ENCODE peak calls at places on chromosomes 16 and 17, in four cellular contexts. One of them, this sample, is unnamed.

GRCh38 chr17:58968662-58969061 is 138.0 kb downstream of the TRIM37 start:
- DNase-seq in pons: no peak
- DNase-seq in adrenal gland: no peak
- DNase-seq in fibroblast of the aortic adventitia: peak
- DNase-seq in this sample: no peak

GRCh38 chr16:12697437-12697836 is 106.2 kb downstream of the CPPED1 start:
- DNase-seq in fibroblast of the aortic adventitia: no peak
- DNase-seq in pons: no peak
- DNase-seq in adrenal gland: no peak
- DNase-seq in this sample: no peak

GRCh38 chr17:7042507-7043194 is 1.2 kb downstream of the SLC16A11 start:
- DNase-seq in adrenal gland: no peak
- DNase-seq in fibroblast of the aortic adventitia: no peak
- DNase-seq in pons: no peak
- DNase-seq in this sample: no peak

GRCh38 chr17:30376621-30377452 is 1.9 kb upstream of the CPD start:
- DNase-seq in fibroblast of the aortic adventitia: peak
- DNase-seq in pons: peak
- DNase-seq in adrenal gland: peak
- DNase-seq in this sample: peak

GRCh38 chr16:65375651-65376050 is 253.8 kb upstream of the CDH11 start:
- DNase-seq in pons: no peak
- DNase-seq in fibroblast of the aortic adventitia: peak
- DNase-seq in adrenal gland: no peak
- DNase-seq in this sample: no peak

GRCh38 chr16:83581082-83581481 is 226.7 kb upstream of the HSBP1 start:
- DNase-seq in adrenal gland: no peak
- DNase-seq in pons: no peak
- DNase-seq in fibroblast of the aortic adventitia: no peak
- DNase-seq in this sample: no peak

GRCh38 chr17:73758245-73758644 is 114.0 kb upstream of the SDK2 start:
- DNase-seq in pons: no peak
- DNase-seq in adrenal gland: no peak
- DNase-seq in fibroblast of the aortic adventitia: no peak
- DNase-seq in this sample: no peak

GRCh38 chr16:34803683-34804416 is 1344.4 kb downstream of the TP53TG3F start:
- DNase-seq in adrenal gland: peak
- DNase-seq in pons: no peak
- DNase-seq in fibroblast of the aortic adventitia: no peak
- DNase-seq in this sample: no peak

GRCh38 chr17:31688704-31689103 is 170.3 kb downstream of the COPRS start:
- DNase-seq in pons: no peak
- DNase-seq in fibroblast of the aortic adventitia: no peak
- DNase-seq in adrenal gland: no peak
- DNase-seq in this sample: no peak

GRCh38 chr16:48834576-48834975 is 224.6 kb upstream of the N4BP1 start:
- DNase-seq in adrenal gland: no peak
- DNase-seq in pons: no peak
- DNase-seq in fibroblast of the aortic adventitia: no peak
- DNase-seq in this sample: no peak

GRCh38 chr16:31215287-31216115 is 1.4 kb downstream of the PYDC1 start:
- DNase-seq in adrenal gland: peak
- DNase-seq in pons: no peak
- DNase-seq in fibroblast of the aortic adventitia: peak
- DNase-seq in this sample: no peak

GRCh38 chr17:60506312-60506711 is 19.7 kb downstream of the APPBP2 start:
- DNase-seq in fibroblast of the aortic adventitia: peak
- DNase-seq in pons: no peak
- DNase-seq in adrenal gland: no peak
- DNase-seq in this sample: no peak

This sample was measured in midbrain.